ENCODE peak calls at places on chromosomes 6 and 20, in five cellular contexts. V is GM23248, F is fibroblast of lung, L is OCI-LY7, B is neural progenitor cell. X is an unnamed sample. For H4K20me1 and H3K36me3, the result is how much of the 10 kb centered on the place peaks cover.

GRCh38 chr6:126015869-126016268 is 29.5 kb downstream of the TRMT11 start:
- DNase-seq in F (peak), B (no peak), V (peak), L (no peak), X (peak)

GRCh38 chr6:137148291-137149076 is 25.0 kb downstream of the IL22RA2 start:
- DNase-seq in L (no peak), V (peak), F (no peak), B (no peak), X (peak)

GRCh38 chr6:28606424-28607391 is 81.0 kb downstream of the GPX5 start:
- DNase-seq in L (peak), B (peak), V (peak), F (peak), X (peak)

GRCh38 chr6:9126845-9127560 is 691.7 kb upstream of the SLC35B3 start:
- DNase-seq in L (no peak), F (peak), B (no peak), V (peak), X (peak)

GRCh38 chr6:149335924-149336323 is 18.4 kb downstream of the TAB2 start:
- DNase-seq in L (no peak), F (peak), V (peak), B (no peak), X (peak)

GRCh38 chr20:7772376-7772775 is 167.9 kb downstream of the HAO1 start:
- DNase-seq in B (no peak), L (no peak), V (peak), F (peak), X (peak)

GRCh38 chr20:61251529-61252393 is at the start of gene CDH4:
- DNase-seq in F (peak), V (peak), L (no peak), B (peak), X (peak)

GRCh38 chr6:45420083-45420908 is 42.6 kb upstream of the SUPT3H start:
- DNase-seq in B (peak), L (no peak), V (peak), F (peak), X (peak)

GRCh38 chr20:8780926-8781325 is 288.0 kb upstream of the PLCB4 start:
- DNase-seq in B (no peak), L (no peak), F (no peak), V (no peak), X (no peak)

GRCh38 chr20:9220874-9221547 is 152.1 kb downstream of the PLCB4 start:
- DNase-seq in V (peak), L (no peak), F (peak), B (peak), X (no peak)

GRCh38 chr6:38524436-38525145 is 115.1 kb downstream of the BTBD9 start:
- DNase-seq in B (no peak), L (no peak), F (peak), V (peak), X (no peak)

GRCh38 chr6:69290116-69290515 is 506.7 kb downstream of the LMBRD1 start:
- DNase-seq in L (no peak), V (no peak), B (no peak), F (no peak), X (no peak)

GRCh38 chr6:39850897-39851296 is 58.7 kb downstream of the DAAM2 start:
- DNase-seq in B (no peak), V (no peak), L (peak), F (peak), X (no peak)

GRCh38 chr6:85797993-85798392 is 155.3 kb upstream of the SYNCRIP start:
- DNase-seq in F (no peak), V (no peak), B (no peak), L (no peak), X (no peak)

GRCh38 chr6:107618672-107619071 is 128.8 kb downstream of the SOBP start:
- DNase-seq in B (no peak), F (no peak), V (no peak), L (peak), X (no peak)

GRCh38 chr6:18412644-18413043 is 25.5 kb downstream of the RNF144B start:
- DNase-seq in V (peak), F (peak), L (no peak), B (no peak), X (no peak)

GRCh38 chr6:83536034-83536646 is 23.8 kb downstream of the PRSS35 start:
- DNase-seq in F (peak), L (peak), B (peak), V (peak), X (peak)

GRCh38 chr6:108953681-108954080 is 105.5 kb downstream of the ARMC2 start:
- DNase-seq in B (no peak), F (no peak), V (peak), L (no peak), X (no peak)

GRCh38 chr6:37501632-37502466 is 2.2 kb upstream of the CCDC167 start:
- DNase-seq in B (no peak), L (peak), V (no peak), F (no peak), X (no peak)

GRCh38 chr20:56237337-56237736 is 11.2 kb upstream of the MC3R start:
- DNase-seq in L (no peak), F (no peak), B (no peak), V (no peak), X (no peak)
- H4K20me1 ChIP-seq in L (under half), F (under half), B (under half), V (under half), X (under half)

DNA sequence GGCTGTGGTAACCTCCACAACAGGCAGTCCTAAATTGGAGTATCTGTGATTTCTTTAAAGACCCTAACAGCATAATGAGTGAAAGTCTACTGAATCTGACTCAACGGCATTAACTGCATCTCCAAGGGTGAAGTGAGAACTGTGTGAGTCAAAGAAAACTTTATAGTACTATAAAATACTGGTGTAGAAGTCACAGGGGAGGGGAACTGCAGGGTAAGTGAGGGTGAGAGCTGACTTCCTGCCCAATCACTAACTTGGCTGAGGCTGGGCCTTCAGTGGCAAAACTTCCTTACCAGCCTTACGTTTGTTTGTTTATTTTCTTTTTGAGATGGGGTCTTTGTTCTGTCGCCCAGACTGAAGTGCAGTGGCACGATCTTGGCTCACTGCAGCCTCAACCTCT is 109.8 kb downstream of the PTPRK start:
- DNase-seq in L (no peak), V (no peak), F (no peak), B (no peak), X (no peak)
- H3K36me3 ChIP-seq in L (under half), V (under half), F (under half), B (under half), X (under half)

DNA sequence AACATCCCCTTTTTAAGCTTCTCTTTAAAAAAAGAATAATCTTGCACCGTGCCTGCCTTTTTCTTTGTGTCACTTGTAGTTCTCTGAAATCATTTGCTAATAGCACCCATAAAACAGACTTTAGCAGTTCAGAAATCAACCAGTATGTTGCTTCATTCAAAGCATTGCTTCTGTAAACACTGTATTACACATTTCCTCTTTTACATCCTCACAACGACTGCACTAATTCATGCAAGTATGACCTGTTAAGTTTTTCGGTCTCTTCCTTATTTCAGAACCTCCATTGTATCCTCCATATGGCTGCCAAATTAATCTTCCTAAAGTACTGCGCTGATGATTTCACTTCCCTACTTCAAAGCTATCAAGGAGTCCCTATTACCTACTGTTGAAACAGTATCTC is 142.9 kb upstream of the RNF217 start:
- DNase-seq in V (no peak), L (no peak), F (no peak), B (no peak), X (no peak)
- H4K20me1 ChIP-seq in V (under half), L (under half), F (under half), B (under half), X (under half)

GRCh38 chr6:159037746-159038290 is 7.0 kb downstream of the TAGAP start:
- DNase-seq in V (no peak), B (no peak), L (no peak), F (no peak), X (peak)
- H3K36me3 ChIP-seq in V (under half), B (under half), L (half or more), F (under half), X (under half)

DNA sequence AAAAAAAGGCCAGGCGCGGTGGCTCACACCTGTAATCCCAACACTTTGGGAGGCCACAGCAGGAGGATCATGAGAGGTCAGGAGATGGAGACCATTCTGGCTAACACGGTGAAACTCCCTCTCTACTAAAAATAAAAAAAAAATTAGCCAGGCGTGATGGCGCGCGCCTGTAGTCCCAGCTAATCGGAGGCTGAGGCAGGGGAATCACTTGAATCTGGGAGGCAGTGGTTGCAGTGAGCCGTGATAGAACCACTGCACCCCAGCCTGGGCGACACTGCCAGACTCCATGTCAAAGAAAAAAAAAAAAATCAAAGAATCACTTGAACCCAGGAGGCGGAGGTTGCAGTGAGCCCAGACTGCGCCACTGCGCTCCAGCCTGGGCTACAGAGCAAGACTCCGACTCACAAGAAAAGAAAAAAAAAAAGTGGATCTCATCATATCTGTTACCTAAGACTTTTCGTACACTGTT is 4.2 kb downstream of the RBM39 start:
- DNase-seq in V (no peak), L (no peak), F (no peak), B (no peak), X (no peak)
- H4K20me1 ChIP-seq in V (half or more), L (half or more), F (under half), B (half or more), X (under half)

GRCh38 chr20:487655-488054 is 25.3 kb upstream of the TBC1D20 start:
- DNase-seq in F (no peak), V (no peak), B (no peak), L (no peak), X (no peak)
- H3K36me3 ChIP-seq in F (under half), V (half or more), B (under half), L (half or more), X (under half)

GRCh38 chr6:57108691-57109090 is 18.7 kb downstream of the ZNF451 start:
- DNase-seq in V (no peak), B (no peak), L (peak), F (no peak), X (no peak)

GRCh38 chr6:57104350-57104749 is 14.4 kb downstream of the ZNF451 start:
- DNase-seq in F (no peak), L (no peak), B (no peak), V (no peak), X (no peak)

GRCh38 chr6:57113105-57113504 is 23.1 kb downstream of the ZNF451 start:
- DNase-seq in V (no peak), F (no peak), B (no peak), L (no peak), X (no peak)

GRCh38 chr6:57106990-57107389 is 17.0 kb downstream of the ZNF451 start:
- DNase-seq in L (no peak), V (no peak), F (no peak), B (no peak), X (no peak)

DNA sequence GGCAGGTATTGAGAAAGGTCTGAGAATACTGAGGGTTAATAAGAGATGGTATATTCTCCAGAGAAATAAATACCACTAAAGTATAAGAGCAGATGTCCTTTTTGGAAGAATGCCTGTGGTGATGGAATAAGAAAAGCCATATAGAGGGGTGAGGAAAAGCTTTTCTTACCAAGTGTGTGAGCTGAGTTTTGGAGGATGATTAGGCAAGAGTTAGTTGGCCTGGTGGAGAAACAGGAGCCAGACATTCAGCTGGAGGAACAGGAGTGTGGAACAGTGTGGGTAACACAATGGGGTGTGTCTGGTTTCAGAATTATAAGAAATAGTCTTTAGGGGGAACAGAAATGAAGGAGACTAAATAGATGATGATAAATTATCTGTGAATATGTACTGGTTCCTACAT is 19.9 kb downstream of the ZNF451 start:
- DNase-seq in B (no peak), L (no peak), V (peak), F (peak), X (no peak)
- H4K20me1 ChIP-seq in B (under half), L (under half), V (under half), F (under half), X (under half)

X was measured in mammary epithelial cell.